ENCODE peak calls at places on chromosomes 16 and 17, in ten cellular contexts. M is Calu3; I is stimulated activated CD8-positive, alpha-beta memory T cell treated with anti-CD3 and anti-CD28 coated beads, Interleukin-4, amount 100 ng/mL, for 1 hour; N is H1; F is activated T-cell treated with anti-CD3 and anti-CD28 coated beads, Interleukin-2, amount 50 U/mL, for 4 hours; S is progenitor cell of endocrine pancreas; E is IMR-90; J is small intestine; T is NCI-H1694 treated with DMSO at 0.1 percent for 48 hours; W is stimulated activated CD4-positive, alpha-beta T cell treated with anti-CD3 and anti-CD28 coated beads, Interleukin-2, amount 100 ng/mL, for 24 hours. B is an unnamed sample.
A peak's percentile ranks its signal among the peaks of the same experiment; 100 is the strongest.

GRCh38 chr16:73071131-73071940 is 23.4 kb upstream of the ZFHX3 start:
- DNase-seq in N (no peak), I (no peak), J (no peak), S (peak; percentile 30), W (no peak), F (no peak), E (no peak), T (no peak), M (peak; percentile 56), B (no peak)

GRCh38 chr16:1674751-1675664 is 3.1 kb upstream of the JPT2 start:
- DNase-seq in N (no peak), W (no peak), J (no peak), S (no peak), F (no peak), I (no peak), M (no peak), E (peak; percentile 79), T (no peak), B (no peak)

GRCh38 chr16:61887903-61888302 is 148.3 kb downstream of the CDH8 start:
- DNase-seq in I (no peak), M (no peak), T (no peak), W (no peak), E (no peak), F (no peak), N (no peak), J (no peak), S (no peak), B (no peak)

GRCh38 chr17:78362671-78363070 is 2.8 kb upstream of the SOCS3 start:
- DNase-seq in J (no peak), I (no peak), T (no peak), S (no peak), N (no peak), M (no peak), E (no peak), W (no peak), F (no peak), B (no peak)

GRCh38 chr17:21502301-21502700 is 126.1 kb downstream of the KCNJ12 start:
- DNase-seq in M (no peak), E (no peak), S (no peak), I (no peak), T (no peak), N (no peak), W (no peak), F (no peak), J (no peak), B (no peak)

GRCh38 chr16:10964891-10965326 is 20.5 kb downstream of the CLEC16A start:
- DNase-seq in E (no peak), F (peak; percentile 54), T (no peak), M (no peak), J (no peak), S (no peak), N (no peak), W (peak; percentile 74), I (no peak), B (no peak)

GRCh38 chr16:49492090-49492801 is 118.6 kb downstream of the C16orf78 start:
- DNase-seq in T (peak; percentile 43), W (peak; percentile 43), F (peak; percentile 38), M (peak; percentile 40), E (no peak), J (no peak), I (no peak), S (peak; percentile 62), N (peak; percentile 15), B (no peak)

GRCh38 chr16:49459953-49460735 is 86.5 kb downstream of the C16orf78 start:
- DNase-seq in S (peak; percentile 3), E (no peak), M (no peak), J (no peak), W (peak; percentile 8), T (no peak), N (no peak), I (no peak), F (no peak), B (no peak)

GRCh38 chr17:78185981-78186688 is 717 bp downstream of the TK1 start:
- DNase-seq in N (no peak), M (peak; percentile 52), W (no peak), S (no peak), E (no peak), T (no peak), J (peak; percentile 61), I (no peak), F (no peak), B (no peak)

GRCh38 chr16:88783391-88784073 is 1.5 kb downstream of the PIEZO1 start:
- DNase-seq in E (peak; percentile 33), M (no peak), J (no peak), S (no peak), I (no peak), N (no peak), F (no peak), T (no peak), W (no peak), B (no peak)

GRCh38 chr17:75561927-75562603 is 25.5 kb upstream of the MYO15B start:
- DNase-seq in S (no peak), F (no peak), I (no peak), E (no peak), N (no peak), W (no peak), M (no peak), J (no peak), T (no peak), B (no peak)

GRCh38 chr16:3094289-3095027 is 4.6 kb downstream of the ZSCAN10 start:
- DNase-seq in F (peak; percentile 43), E (peak; percentile 23), M (peak; percentile 46), S (no peak), I (no peak), W (peak; percentile 65), T (peak; percentile 45), N (no peak), J (peak; percentile 77), B (no peak)

GRCh38 chr17:41917192-41917591 is 1.6 kb downstream of the ACLY start:
- DNase-seq in M (no peak), E (peak; percentile 59), N (no peak), I (no peak), F (no peak), W (no peak), S (no peak), T (peak; percentile 27), J (peak; percentile 19), B (no peak)

GRCh38 chr17:42553161-42553818 is 567 bp downstream of the HSD17B1 start:
- DNase-seq in T (no peak), I (no peak), S (no peak), F (no peak), J (no peak), N (no peak), E (no peak), M (no peak), W (no peak), B (no peak)